ENCODE peak calls at places on chromosome 13, in nine cellular contexts. H is breast epithelium; P is mucosa of gallbladder; R is HTR-8/SVneo; X is choroid plexus epithelial cell; A is HEK293T; Y is activated T-cell treated with anti-CD3 and anti-CD28 coated beads, Interleukin-2, amount 50 U/mL, for 72 hours; C is activated naive CD4-positive, alpha-beta T cell treated with Interleukin-2 at 50 U/mL for 16 hours; T is right lobe of liver. I is an unnamed sample.

GRCh38 chr13:28529836-28530235 is 34.9 kb upstream of the FLT1 start:
- DNase-seq in R (no peak), C (no peak), T (no peak), H (no peak), X (no peak), A (no peak), P (no peak), Y (no peak), I (no peak)

GRCh38 chr13:72383646-72384045 is 343.8 kb downstream of the MZT1 start:
- DNase-seq in T (no peak), R (no peak), X (no peak), A (no peak), H (no peak), C (no peak), P (no peak), Y (no peak), I (no peak)

GRCh38 chr13:97353927-97354326 is 80.0 kb upstream of the RAP2A start:
- DNase-seq in T (no peak), X (peak), C (no peak), R (no peak), P (no peak), Y (no peak), H (no peak), A (no peak), I (no peak)

GRCh38 chr13:39777527-39778061 is 122.1 kb downstream of the COG6 start:
- DNase-seq in P (no peak), T (no peak), R (peak), A (peak), C (peak), Y (peak), H (no peak), X (peak), I (no peak)

GRCh38 chr13:100269837-100270236 is 180.9 kb downstream of the PCCA start:
- DNase-seq in P (peak), Y (no peak), A (no peak), R (no peak), C (no peak), X (peak), T (peak), H (no peak), I (no peak)

GRCh38 chr13:93080166-93080565 is 146.4 kb upstream of the GPC6 start:
- DNase-seq in P (no peak), A (no peak), X (no peak), C (no peak), Y (no peak), R (no peak), T (no peak), H (no peak), I (no peak)

GRCh38 chr13:110327036-110327790 is 20.1 kb downstream of the COL4A2 start:
- DNase-seq in A (no peak), R (no peak), Y (no peak), T (no peak), P (no peak), C (no peak), X (peak), H (no peak), I (no peak)

GRCh38 chr13:40777166-40777956 is 6.4 kb upstream of the MRPS31 start:
- DNase-seq in A (peak), Y (peak), P (peak), X (peak), H (no peak), C (peak), R (peak), T (no peak), I (peak)

GRCh38 chr13:45773236-45773635 is 71.1 kb downstream of the CBY2 start:
- DNase-seq in Y (no peak), C (no peak), T (no peak), A (no peak), R (no peak), H (no peak), P (no peak), X (peak), I (no peak)

GRCh38 chr13:23608138-23608537 is 37.9 kb downstream of the TNFRSF19 start:
- DNase-seq in Y (no peak), P (no peak), A (no peak), R (no peak), H (no peak), C (no peak), X (no peak), T (no peak), I (no peak)

GRCh38 chr13:93289842-93290241 is 63.2 kb downstream of the GPC6 start:
- DNase-seq in P (no peak), A (no peak), X (no peak), H (no peak), T (no peak), Y (no peak), R (no peak), C (no peak), I (no peak)

GRCh38 chr13:52615817-52616216 is 26.4 kb upstream of the HNRNPA1L2 start:
- DNase-seq in H (no peak), C (no peak), X (no peak), P (no peak), R (no peak), Y (peak), T (no peak), A (peak), I (no peak)

GRCh38 chr13:21767032-21767431 is 96.2 kb downstream of the FGF9 start:
- DNase-seq in X (no peak), H (no peak), P (no peak), A (no peak), T (no peak), C (no peak), Y (no peak), R (no peak), I (no peak)

GRCh38 chr13:95644611-95645052 is at the start of gene DZIP1:
- DNase-seq in P (peak), Y (peak), X (peak), A (peak), T (peak), R (peak), H (no peak), C (no peak), I (peak)

GRCh38 chr13:85386424-85386823 is 412.8 kb downstream of the SLITRK6 start:
- DNase-seq in T (no peak), Y (no peak), H (no peak), A (no peak), X (peak), R (no peak), C (no peak), P (no peak), I (peak)

GRCh38 chr13:97934590-97934989 is 18.9 kb upstream of the IPO5 start:
- DNase-seq in A (no peak), T (no peak), C (no peak), X (no peak), R (no peak), P (no peak), H (no peak), Y (no peak), I (no peak)

GRCh38 chr13:39493966-39494365 is 109.0 kb downstream of the LHFPL6 start:
- DNase-seq in T (no peak), C (no peak), R (no peak), Y (no peak), X (no peak), P (no peak), H (no peak), A (no peak), I (no peak)

GRCh38 chr13:50731400-50731799 is 112.1 kb downstream of the DLEU7 start:
- DNase-seq in C (no peak), P (no peak), X (peak), T (no peak), A (no peak), H (no peak), R (peak), Y (no peak), I (no peak)

GRCh38 chr13:23656637-23657036 is 86.4 kb downstream of the TNFRSF19 start:
- DNase-seq in X (peak), A (no peak), H (no peak), T (no peak), C (no peak), R (no peak), Y (no peak), P (no peak), I (no peak)

GRCh38 chr13:62551588-62551987 is 1135.9 kb upstream of the PCDH20 start:
- DNase-seq in R (no peak), P (no peak), C (no peak), X (no peak), H (no peak), T (no peak), A (no peak), Y (no peak), I (no peak)